ENCODE peak calls at places on chromosomes 7 and 10, in nine cellular contexts. M is heart left ventricle, P is PC-3, D is iPS DF 6.9, V is Peyer's patch, Q is tibial artery, R is HepG2, S is IMR-90, I is stomach. A is an unnamed sample.

GRCh38 chr7:151552352-151553028 is 32.8 kb upstream of the RHEB start:
- DNase-seq in S (no peak), D (no peak), V (no peak), M (peak; percentile 54), I (peak; percentile 70), Q (no peak), P (peak; percentile 87), R (no peak), A (peak; percentile 79)

GRCh38 chr7:90119178-90119971 is 34.9 kb upstream of the STEAP1 start:
- DNase-seq in V (no peak), P (no peak), Q (no peak), R (no peak), S (peak; percentile 1), D (no peak), M (peak; percentile 62), I (no peak), A (no peak)

GRCh38 chr7:128841961-128842673 is 11.9 kb downstream of the FLNC start:
- DNase-seq in M (no peak), S (peak; percentile 69), D (no peak), P (peak; percentile 33), I (peak; percentile 53), R (no peak), V (peak; percentile 76), Q (no peak), A (no peak)

GRCh38 chr10:30538086-30538485 is 91.5 kb downstream of the LYZL2 start:
- DNase-seq in I (no peak), M (no peak), S (peak; percentile 27), P (peak; percentile 49), D (no peak), V (no peak), R (peak; percentile 80), Q (no peak), A (no peak)

GRCh38 chr7:76262683-76263402 is 39.6 kb upstream of the HSPB1 start:
- DNase-seq in S (peak; percentile 60), Q (no peak), I (peak; percentile 72), R (peak; percentile 68), D (peak; percentile 84), M (no peak), P (peak; percentile 73), V (peak; percentile 67), A (peak; percentile 53)

GRCh38 chr7:17144313-17144712 is 154.1 kb upstream of the AHR start:
- DNase-seq in S (peak; percentile 46), V (no peak), P (peak; percentile 78), R (no peak), M (no peak), Q (no peak), I (no peak), D (no peak), A (no peak)

GRCh38 chr10:60883187-60883586 is 60.8 kb downstream of the RHOBTB1 start:
- DNase-seq in D (no peak), Q (no peak), S (peak; percentile 24), I (peak; percentile 34), V (peak; percentile 50), R (peak; percentile 43), P (peak; percentile 82), M (peak; percentile 37), A (no peak)

GRCh38 chr10:114684085-114684821 is 26.2 kb upstream of the ABLIM1 start:
- DNase-seq in R (peak; percentile 50), I (peak; percentile 69), P (peak; percentile 43), Q (peak; percentile 43), S (peak; percentile 30), D (no peak), M (peak; percentile 79), V (peak; percentile 75), A (peak; percentile 61)

GRCh38 chr10:26881600-26882331 is 21.0 kb upstream of the ABI1 start:
- DNase-seq in I (no peak), P (peak; percentile 67), M (no peak), S (peak; percentile 76), V (no peak), D (no peak), R (peak; percentile 58), Q (no peak), A (no peak)

GRCh38 chr7:114922151-114922651 is 307 bp downstream of the MDFIC start:
- DNase-seq in S (peak; percentile 64), D (no peak), V (peak; percentile 65), I (peak; percentile 41), R (no peak), M (peak; percentile 73), Q (peak; percentile 46), P (peak; percentile 45), A (peak; percentile 42)

DNA sequence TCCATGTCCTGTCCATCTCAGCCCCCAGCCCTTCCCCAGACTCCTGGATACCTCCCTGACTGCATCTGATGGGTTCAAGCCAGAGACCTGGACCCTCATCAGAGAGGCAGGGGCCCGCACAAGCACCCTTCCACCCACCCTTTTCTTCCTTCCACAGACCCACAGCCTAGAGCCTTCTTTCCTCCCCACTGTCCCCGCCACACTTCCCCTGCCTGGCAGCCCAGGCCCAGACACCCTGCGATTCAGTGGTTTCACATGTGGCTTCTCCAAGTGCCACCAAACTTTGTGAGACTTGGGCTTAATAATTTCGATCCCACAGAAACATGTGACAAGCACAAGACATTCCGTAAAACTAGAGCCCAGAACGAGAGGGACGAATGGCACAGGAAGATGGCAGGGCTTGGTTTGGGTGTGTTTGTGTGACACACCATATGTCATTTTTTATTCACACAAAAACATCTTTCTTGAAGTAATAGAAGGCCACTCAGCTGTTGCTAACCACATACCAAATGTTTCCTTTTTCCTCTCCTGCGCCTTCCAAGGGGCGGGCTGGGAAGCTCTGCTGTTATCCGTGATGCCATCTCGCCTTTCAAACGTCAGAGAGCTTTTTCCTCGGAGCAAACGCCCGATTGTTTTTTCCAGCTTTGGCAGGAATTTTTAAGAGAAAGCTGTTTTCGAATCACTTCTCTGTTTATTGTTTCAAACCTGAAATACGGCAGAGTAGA is 162.8 kb downstream of the GRK5 start:
- DNase-seq in M (peak; percentile 66), I (no peak), V (no peak), P (peak; percentile 2), D (no peak), R (no peak), Q (no peak), S (peak; percentile 90), A (no peak)
- H3K4me1 ChIP-seq in M (peaks cover 61% of the 10 kb centered on the region), I (peaks cover 36% of the 10 kb centered on the region), V (peaks cover 22% of the 10 kb centered on the region), P (no peaks in the 10 kb centered on the region), D (no peaks in the 10 kb centered on the region), R (peaks cover 10% of the 10 kb centered on the region), Q (peaks cover 59% of the 10 kb centered on the region), S (peaks cover 56% of the 10 kb centered on the region), A (peaks cover 10% of the 10 kb centered on the region)

DNA sequence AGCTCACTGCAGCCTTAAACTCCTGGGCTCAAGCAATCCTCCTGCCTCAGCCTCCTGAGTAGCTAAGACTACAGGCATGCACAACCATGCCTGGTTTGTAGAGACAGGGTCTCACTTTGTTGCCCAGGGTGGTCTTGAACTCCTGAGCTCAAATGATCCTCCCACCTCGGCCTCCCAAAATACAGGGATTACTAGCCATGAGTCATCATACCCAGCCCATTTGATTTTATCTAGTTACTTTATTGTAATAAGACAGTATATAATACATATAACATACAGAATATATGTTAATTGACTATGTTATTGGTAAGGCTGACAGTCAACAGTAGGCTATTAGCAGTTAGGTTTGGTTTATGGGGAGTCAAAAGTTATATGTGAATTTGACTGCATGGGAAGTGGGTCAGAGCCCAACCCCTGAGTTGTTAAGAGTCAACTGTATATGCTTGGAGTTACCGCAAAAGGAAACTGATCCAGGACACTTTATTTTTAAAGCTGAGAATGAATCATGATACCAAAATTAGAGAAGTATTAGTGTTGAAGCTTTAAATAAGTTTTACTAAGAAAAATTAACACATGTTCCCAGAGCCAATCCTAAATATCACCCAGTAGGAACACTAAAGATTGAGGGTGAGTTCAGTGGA is 20.7 kb upstream of the KMT2E start:
- DNase-seq in D (no peak), M (no peak), V (no peak), R (no peak), P (no peak), I (no peak), S (no peak), Q (no peak), A (no peak)
- H3K4me1 ChIP-seq in D (no peaks in the 10 kb centered on the region), M (peaks cover 51% of the 10 kb centered on the region), V (peaks cover 50% of the 10 kb centered on the region), R (peaks cover 58% of the 10 kb centered on the region), P (peaks cover 3% of the 10 kb centered on the region), I (peaks cover 74% of the 10 kb centered on the region), S (peaks cover 6% of the 10 kb centered on the region), Q (peaks cover 58% of the 10 kb centered on the region), A (peaks cover 23% of the 10 kb centered on the region)

DNA sequence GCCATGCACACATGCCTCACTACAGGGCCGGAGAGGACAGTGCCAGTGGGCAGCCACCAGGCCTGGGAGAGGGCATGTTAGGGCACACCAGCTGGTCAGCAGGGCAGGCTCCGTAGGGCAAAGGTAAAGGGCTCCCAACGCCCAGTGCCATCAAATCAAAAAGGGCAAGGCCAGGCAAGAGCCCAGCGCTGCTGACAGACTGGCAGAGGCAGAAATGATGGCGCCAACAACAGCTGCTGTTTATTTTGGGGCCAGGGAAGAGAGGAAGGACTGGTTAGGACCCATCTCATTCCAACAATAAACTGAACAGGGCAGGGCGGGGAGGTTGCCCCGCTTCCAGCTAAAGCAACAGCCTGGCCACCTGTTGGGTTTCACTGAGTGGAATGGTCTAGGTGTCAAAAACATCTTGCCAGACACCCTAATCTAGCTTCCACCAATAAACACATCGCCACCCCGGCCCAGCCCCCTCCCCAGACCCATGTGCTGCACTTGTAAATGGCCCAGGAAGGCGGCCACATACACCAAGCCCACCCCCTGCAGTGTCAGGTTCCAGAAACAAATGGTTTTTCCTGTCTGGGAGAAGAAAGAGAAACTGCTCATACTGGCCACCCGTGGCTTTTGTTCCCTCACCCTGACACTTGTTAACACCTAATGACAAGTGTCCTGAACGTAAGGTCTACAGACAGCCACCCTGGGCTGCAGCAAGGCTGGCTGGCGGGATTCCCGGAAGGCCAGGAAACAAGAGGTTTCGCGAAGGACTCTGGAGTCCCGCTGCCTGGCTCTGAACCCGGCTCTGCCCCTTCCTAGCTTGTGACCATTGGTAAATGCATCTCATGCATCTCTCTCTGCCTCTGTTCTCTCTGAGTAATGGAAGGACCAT is 15.3 kb downstream of the SH3PXD2A start:
- DNase-seq in Q (no peak), I (peak; percentile 52), R (no peak), M (peak; percentile 89), S (no peak), V (no peak), D (peak; percentile 31), P (no peak), A (peak; percentile 65)
- H3K4me1 ChIP-seq in Q (peaks cover 53% of the 10 kb centered on the region), I (peaks cover 37% of the 10 kb centered on the region), R (peaks cover 96% of the 10 kb centered on the region), M (peaks cover 54% of the 10 kb centered on the region), S (peaks cover 12% of the 10 kb centered on the region), V (peaks cover 79% of the 10 kb centered on the region), D (peaks cover 9% of the 10 kb centered on the region), P (peaks cover 6% of the 10 kb centered on the region), A (peaks cover 48% of the 10 kb centered on the region)

DNA sequence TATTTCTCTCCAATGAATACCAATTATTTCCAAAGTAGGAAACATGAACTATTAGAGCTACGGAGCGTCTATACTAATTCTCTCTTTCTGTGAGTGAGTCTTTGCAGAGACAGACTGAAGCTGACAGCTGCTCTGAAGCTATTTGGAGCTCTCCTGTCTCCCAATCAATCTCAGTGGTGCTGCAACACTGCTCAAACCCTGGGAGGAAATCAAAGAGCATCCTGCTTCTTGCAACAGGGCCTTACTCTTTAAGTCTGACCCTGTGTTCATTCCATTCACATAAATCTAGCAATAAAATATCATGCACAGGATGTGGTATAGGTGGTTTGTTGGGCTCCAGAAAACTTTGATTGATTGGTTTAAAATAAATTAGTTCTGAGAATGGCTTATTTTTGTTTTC is 685.7 kb upstream of the IGFBP3 start:
- DNase-seq in I (no peak), S (no peak), D (no peak), R (no peak), V (no peak), P (no peak), Q (no peak), M (no peak), A (no peak)
- H3K4me1 ChIP-seq in I (peaks cover 20% of the 10 kb centered on the region), S (peaks cover 5% of the 10 kb centered on the region), D (no peaks in the 10 kb centered on the region), R (no peaks in the 10 kb centered on the region), V (peaks cover 5% of the 10 kb centered on the region), P (no peaks in the 10 kb centered on the region), Q (peaks cover 25% of the 10 kb centered on the region), M (peaks cover 32% of the 10 kb centered on the region), A (peaks cover 14% of the 10 kb centered on the region)